ENCODE peak calls at places on chromosomes 1 and 21, in five cellular contexts. E is astrocyte of the cerebellum, M is cardiac fibroblast, G is heart left ventricle, P is WERI-Rb-1. T is an unnamed sample.

GRCh38 chr1:223189525-223189902 is 46.5 kb upstream of the TLR5 start:
- DNase-seq in E (no peak), M (no peak), G (no peak), P (no peak), T (no peak)

GRCh38 chr1:218556016-218556415 is 210.9 kb downstream of the TGFB2 start:
- DNase-seq in E (no peak), M (no peak), G (no peak), P (no peak), T (no peak)

GRCh38 chr1:220741825-220742224 is 6.3 kb upstream of the MTARC2 start:
- DNase-seq in E (no peak), M (no peak), G (no peak), P (no peak), T (no peak)

GRCh38 chr1:64163972-64164371 is 39.5 kb upstream of the UBE2U start:
- DNase-seq in E (no peak), M (peak), G (no peak), P (no peak), T (no peak)

GRCh38 chr1:9596419-9597123 is 7.9 kb downstream of the TMEM201 start:
- DNase-seq in E (no peak), M (peak), G (no peak), P (no peak), T (no peak)

GRCh38 chr1:6544831-6545230 is 9.5 kb downstream of the NOL9 start:
- DNase-seq in E (peak), M (peak), G (no peak), P (no peak), T (no peak)

GRCh38 chr1:54001620-54002019 is 16.4 kb downstream of the LDLRAD1 start:
- DNase-seq in E (no peak), M (no peak), G (no peak), P (no peak), T (no peak)

GRCh38 chr1:87799451-87799850 is 470.8 kb downstream of the LMO4 start:
- DNase-seq in E (no peak), M (no peak), G (no peak), P (no peak), T (no peak)

GRCh38 chr1:6113745-6114144 is 66.4 kb downstream of the CHD5 start:
- DNase-seq in E (no peak), M (no peak), G (no peak), P (no peak), T (no peak)

GRCh38 chr1:221117548-221117951 is 238.3 kb downstream of the HLX start:
- DNase-seq in E (peak), M (peak), G (peak), P (no peak), T (no peak)

GRCh38 chr21:35481005-35481404 is 431.9 kb upstream of the RUNX1 start:
- DNase-seq in E (no peak), M (no peak), G (no peak), P (no peak), T (no peak)

GRCh38 chr1:160373696-160374095 is 6.8 kb downstream of the NHLH1 start:
- DNase-seq in E (no peak), M (no peak), G (no peak), P (no peak), T (no peak)

GRCh38 chr1:145846191-145846590 is 761 bp downstream of the NUDT17 start:
- DNase-seq in E (peak), M (peak), G (no peak), P (peak), T (no peak)

GRCh38 chr1:32798191-32798590 is 19.0 kb downstream of the YARS1 start:
- DNase-seq in E (peak), M (no peak), G (no peak), P (no peak), T (no peak)

GRCh38 chr1:178031856-178032320 is 62.0 kb upstream of the RASAL2 start:
- DNase-seq in E (peak), M (peak), G (peak), P (peak), T (peak)

GRCh38 chr1:85214654-85215053 is 13.8 kb upstream of the SYDE2 start:
- DNase-seq in E (no peak), M (no peak), G (no peak), P (no peak), T (no peak)

GRCh38 chr1:41696381-41696780 is 211.9 kb upstream of the EDN2 start:
- DNase-seq in E (no peak), M (no peak), G (no peak), P (no peak), T (no peak)

GRCh38 chr1:115647919-115648597 is 6.3 kb downstream of the VANGL1 start:
- DNase-seq in E (no peak), M (no peak), G (no peak), P (no peak), T (no peak)

GRCh38 chr21:37469441-37469840 is 102.9 kb downstream of the DYRK1A start:
- DNase-seq in E (no peak), M (no peak), G (no peak), P (no peak), T (no peak)

DNA sequence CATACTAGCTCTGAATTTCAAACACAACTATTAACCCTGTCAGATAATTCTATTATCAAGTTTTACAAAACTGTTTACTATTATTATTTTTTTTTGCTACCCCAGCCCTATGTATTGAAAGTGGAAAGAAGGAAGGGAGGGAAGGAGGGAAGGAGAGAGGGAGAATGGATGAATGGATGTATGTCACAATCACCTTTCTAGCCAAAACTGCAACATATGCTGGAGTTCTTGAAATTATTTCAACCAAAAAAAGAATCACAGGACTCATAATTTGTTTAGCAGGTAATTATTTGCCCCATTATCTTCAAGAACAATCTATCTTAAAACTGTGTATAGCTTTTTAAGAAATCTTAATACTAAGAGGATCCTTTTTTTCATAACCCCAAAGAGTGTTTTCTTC is 5.4 kb downstream of the NRIP1 start:
- DNase-seq in E (no peak), M (no peak), G (no peak), P (no peak), T (no peak)
- H3K4me3 ChIP-seq in E (no peak), M (peak), G (no peak), P (no peak), T (no peak)

DNA sequence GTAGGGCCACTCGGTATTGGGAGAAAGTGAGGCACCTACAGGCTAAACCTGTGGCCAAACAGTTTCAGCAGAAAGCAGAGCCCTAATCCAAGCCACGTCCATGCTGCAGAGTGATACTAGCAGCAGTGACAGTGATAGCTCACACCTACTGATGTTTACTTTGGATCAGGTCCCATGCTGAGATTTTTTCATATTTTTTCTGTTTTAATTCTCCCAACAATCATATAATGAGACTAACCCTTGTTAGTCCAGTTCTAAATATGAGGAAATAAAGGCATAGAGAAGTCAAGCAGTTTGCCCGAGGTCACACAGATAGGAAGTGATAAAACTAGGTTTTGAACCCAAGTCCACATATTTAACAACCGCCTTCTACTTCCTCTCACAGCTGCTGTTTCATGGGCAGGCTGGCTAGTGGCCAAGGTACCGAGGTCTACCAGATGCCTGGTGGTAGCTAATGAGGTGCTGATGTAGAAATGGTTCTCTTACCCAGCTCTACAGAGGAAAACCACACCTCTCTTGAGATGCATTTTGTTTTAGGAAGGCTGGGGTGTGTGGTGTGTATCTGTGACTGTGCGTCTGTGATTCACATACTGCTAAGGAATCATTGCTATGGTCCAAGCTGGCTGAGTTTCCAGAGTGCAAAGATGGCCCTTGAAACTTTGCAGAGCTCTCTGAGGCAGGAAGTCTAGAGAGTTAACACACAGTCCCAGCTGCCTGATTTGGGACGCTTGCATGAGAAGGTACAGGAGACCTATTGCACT is 80.3 kb upstream of the ARTN start:
- DNase-seq in E (peak), M (peak), G (peak), P (no peak), T (peak)
- H3K4me3 ChIP-seq in E (no peak), M (no peak), G (no peak), P (no peak), T (no peak)

DNA sequence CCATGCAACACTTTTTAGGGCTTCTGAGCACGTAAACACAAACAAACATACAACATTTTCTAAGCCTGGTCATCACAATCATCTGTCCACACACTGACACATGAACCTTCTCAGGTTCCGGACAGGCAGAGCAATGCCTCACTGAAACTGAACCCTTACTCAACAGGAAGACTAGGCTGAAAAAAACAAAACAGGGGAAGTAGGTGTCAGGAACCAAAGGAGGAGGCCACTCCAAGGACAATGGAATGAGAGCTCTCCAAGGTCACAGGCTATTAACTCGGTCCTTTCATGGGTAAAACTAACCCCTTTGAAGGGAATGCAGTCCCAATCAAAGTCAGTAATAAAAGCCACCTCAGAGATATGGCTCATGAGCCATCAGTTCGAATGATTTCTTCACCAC is 76.6 kb downstream of the FAM78B start:
- DNase-seq in E (no peak), M (no peak), G (no peak), P (no peak), T (no peak)
- H3K4me3 ChIP-seq in E (no peak), M (no peak), G (no peak), P (no peak), T (no peak)

GRCh38 chr1:29249170-29249691 is 12.9 kb downstream of the PTPRU start:
- DNase-seq in E (no peak), M (peak), G (no peak), P (no peak), T (peak)
- H3K4me3 ChIP-seq in E (no peak), M (no peak), G (no peak), P (no peak), T (peak)

DNA sequence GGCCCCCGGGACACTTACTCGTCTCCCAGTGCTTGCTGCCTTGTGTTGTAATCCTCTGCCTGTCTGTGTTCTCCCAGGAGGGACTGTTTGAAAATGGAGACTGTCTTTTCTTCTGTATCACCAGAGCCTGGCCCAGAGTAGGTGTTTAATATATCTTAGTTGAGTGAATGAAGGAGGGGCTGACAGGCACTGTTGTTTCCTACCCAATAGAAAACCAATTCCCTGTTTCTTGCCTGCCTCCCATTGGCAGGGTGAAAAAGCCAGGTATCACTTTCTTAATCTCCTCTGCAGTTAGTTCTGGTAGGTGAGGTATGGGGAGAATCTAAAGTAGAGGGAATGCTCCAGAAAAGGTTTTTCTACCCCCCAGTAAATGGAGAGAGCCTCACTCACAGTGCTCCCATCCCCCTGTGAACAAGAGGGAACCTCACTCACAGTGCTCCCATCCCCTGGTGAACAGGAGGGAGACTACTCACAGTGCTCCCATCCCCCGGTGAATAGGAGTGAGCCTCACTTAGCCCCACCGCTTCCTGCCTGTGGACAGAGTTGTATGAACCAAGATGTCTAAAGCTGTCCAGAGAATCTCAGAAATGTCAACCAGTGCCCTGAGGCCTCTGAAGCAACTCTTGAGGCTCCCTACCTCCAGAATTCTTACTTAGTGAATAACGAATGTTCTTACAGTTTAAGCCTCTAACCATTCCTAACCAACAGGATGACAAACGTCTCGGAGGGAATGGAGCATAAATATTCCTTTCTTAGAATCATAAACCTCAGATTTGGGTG is at the start of gene GJA5:
- DNase-seq in E (no peak), M (no peak), G (no peak), P (no peak), T (no peak)
- H3K4me3 ChIP-seq in E (no peak), M (no peak), G (peak), P (no peak), T (no peak)

GRCh38 chr21:44644878-44645277 is 1.3 kb upstream of the KRTAP10-11 start:
- DNase-seq in E (no peak), M (no peak), G (no peak), P (no peak), T (no peak)
- H3K4me3 ChIP-seq in E (no peak), M (no peak), G (no peak), P (no peak), T (no peak)

DNA sequence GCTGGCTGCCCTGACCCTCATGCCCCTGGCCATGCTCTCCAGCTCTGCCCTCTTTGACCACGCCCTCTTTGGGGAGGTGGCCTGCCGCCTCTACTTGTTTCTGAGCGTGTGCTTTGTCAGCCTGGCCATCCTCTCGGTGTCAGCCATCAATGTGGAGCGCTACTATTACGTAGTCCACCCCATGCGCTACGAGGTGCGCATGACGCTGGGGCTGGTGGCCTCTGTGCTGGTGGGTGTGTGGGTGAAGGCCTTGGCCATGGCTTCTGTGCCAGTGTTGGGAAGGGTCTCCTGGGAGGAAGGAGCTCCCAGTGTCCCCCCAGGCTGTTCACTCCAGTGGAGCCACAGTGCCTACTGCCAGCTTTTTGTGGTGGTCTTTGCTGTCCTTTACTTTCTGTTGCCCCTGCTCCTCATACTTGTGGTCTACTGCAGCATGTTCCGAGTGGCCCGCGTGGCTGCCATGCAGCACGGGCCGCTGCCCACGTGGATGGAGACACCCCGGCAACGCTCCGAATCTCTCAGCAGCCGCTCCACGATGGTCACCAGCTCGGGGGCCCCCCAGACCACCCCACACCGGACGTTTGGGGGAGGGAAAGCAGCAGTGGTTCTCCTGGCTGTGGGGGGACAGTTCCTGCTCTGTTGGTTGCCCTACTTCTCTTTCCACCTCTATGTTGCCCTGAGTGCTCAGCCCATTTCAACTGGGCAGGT is 3.8 kb downstream of the GPR61 start:
- DNase-seq in E (no peak), M (no peak), G (no peak), P (no peak), T (no peak)
- H3K4me3 ChIP-seq in E (no peak), M (no peak), G (no peak), P (no peak), T (no peak)

DNA sequence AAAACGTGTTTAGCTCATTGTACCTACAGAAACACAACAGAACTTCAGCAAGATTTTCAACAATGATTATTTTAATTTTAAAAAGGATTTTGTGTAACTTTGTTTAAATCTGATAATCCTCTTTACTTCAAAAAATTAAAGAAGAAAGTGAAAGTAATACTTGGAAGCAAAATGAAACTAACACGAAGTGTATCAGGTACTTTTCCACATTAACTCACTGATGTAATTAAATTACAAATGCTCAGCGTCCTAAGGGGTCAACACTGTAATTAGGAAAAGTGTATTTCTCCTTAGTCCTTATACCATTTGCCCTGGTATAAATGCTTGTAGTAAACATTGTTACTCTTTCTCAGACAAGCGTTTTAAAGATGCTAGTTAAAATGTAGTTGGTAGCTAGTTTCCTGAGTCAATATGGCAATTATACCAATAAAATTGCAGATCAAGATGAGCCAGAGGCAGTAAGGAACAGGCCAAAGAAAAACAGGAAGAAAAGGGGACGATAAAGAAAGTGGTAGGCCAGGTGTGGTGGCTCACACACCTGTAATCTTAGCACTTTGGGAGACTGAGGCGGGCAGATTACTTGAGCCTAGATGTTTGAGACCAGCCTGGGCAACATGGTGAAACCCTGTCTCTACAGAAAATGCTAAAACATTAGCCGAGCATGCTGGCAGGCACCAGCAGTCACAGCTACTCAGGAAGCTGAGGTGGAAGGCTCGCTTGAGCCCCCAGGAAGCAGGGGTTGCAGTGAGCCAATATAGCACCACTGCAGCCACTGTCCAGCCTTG is 553.0 kb downstream of the SMYD3 start:
- DNase-seq in E (no peak), M (no peak), G (no peak), P (no peak), T (no peak)
- H3K4me3 ChIP-seq in E (no peak), M (peak), G (peak), P (no peak), T (peak)